ENCODE peak calls at places on chromosomes 11 and 22, in four cellular contexts. A is ovary, U is GM10248, K is T-cell. F is an unnamed sample.

GRCh38 chr22:39176067-39176621 is 23.7 kb upstream of the CBX7 start:
- DNase-seq in A (peak), U (no peak), K (no peak), F (no peak)

GRCh38 chr22:46695346-46696224 is 42.5 kb downstream of the CERK start:
- DNase-seq in A (no peak), U (no peak), K (no peak), F (no peak)

GRCh38 chr22:44460287-44461082 is 37.5 kb downstream of the RTL6 start:
- DNase-seq in A (peak), U (no peak), K (no peak), F (no peak)

GRCh38 chr11:14026961-14027360 is 64.4 kb downstream of the SPON1 start:
- DNase-seq in A (no peak), U (no peak), K (no peak), F (no peak)

GRCh38 chr11:27282141-27282590 is 80.8 kb downstream of the CCDC34 start:
- DNase-seq in A (peak), U (no peak), K (no peak), F (no peak)

GRCh38 chr11:35107866-35108265 is 31.1 kb upstream of the CD44 start:
- DNase-seq in A (no peak), U (no peak), K (no peak), F (no peak)

GRCh38 chr22:27993201-27993635 is 74.2 kb upstream of the PITPNB start:
- DNase-seq in A (no peak), U (no peak), K (no peak), F (no peak)

GRCh38 chr11:114183041-114183511 is 113.1 kb upstream of the NNMT start:
- DNase-seq in A (peak), U (no peak), K (peak), F (no peak)

GRCh38 chr11:44949160-44950035 is 1.3 kb downstream of the TP53I11 start:
- DNase-seq in A (no peak), U (no peak), K (no peak), F (no peak)

GRCh38 chr22:17846326-17846992 is 72.2 kb upstream of the BID start:
- DNase-seq in A (peak), U (no peak), K (no peak), F (peak)

GRCh38 chr11:107927559-107927958 is 689 bp upstream of the RAB39A start:
- DNase-seq in A (no peak), U (no peak), K (no peak), F (no peak)

GRCh38 chr11:126990716-126991480 is 9.7 kb downstream of the KIRREL3 start:
- DNase-seq in A (no peak), U (no peak), K (no peak), F (no peak)

GRCh38 chr22:37406836-37407235 is 20.4 kb downstream of the ELFN2 start:
- DNase-seq in A (no peak), U (no peak), K (no peak), F (peak)

GRCh38 chr11:112185883-112186282 is 10.6 kb downstream of the BCO2 start:
- DNase-seq in A (no peak), U (no peak), K (no peak), F (no peak)

GRCh38 chr11:127182586-127183203 is 182.1 kb upstream of the KIRREL3 start:
- DNase-seq in A (no peak), U (no peak), K (no peak), F (no peak)

GRCh38 chr11:131884461-131885073 is 514.2 kb downstream of the NTM start:
- DNase-seq in A (no peak), U (no peak), K (no peak), F (no peak)

GRCh38 chr11:42595856-42596255 is 715.9 kb upstream of the API5 start:
- DNase-seq in A (no peak), U (no peak), K (no peak), F (no peak)

GRCh38 chr11:117145393-117145761 is 1.3 kb downstream of the PAFAH1B2 start:
- DNase-seq in A (no peak), U (peak), K (no peak), F (no peak)

GRCh38 chr11:112024178-112024777 is 930 bp upstream of the DLAT start:
- DNase-seq in A (no peak), U (peak), K (no peak), F (no peak)

GRCh38 chr11:96111308-96111707 is 187.4 kb upstream of the MTMR2 start:
- DNase-seq in A (no peak), U (no peak), K (no peak), F (no peak)

GRCh38 chr11:95512177-95512576 is 277.4 kb downstream of the FAM76B start:
- DNase-seq in A (peak), U (no peak), K (no peak), F (no peak)

GRCh38 chr11:10934293-10934850 is 76.5 kb upstream of the ZBED5 start:
- DNase-seq in A (no peak), U (no peak), K (no peak), F (no peak)

GRCh38 chr11:33893711-33894401 is 2.0 kb upstream of the LMO2 start:
- DNase-seq in A (no peak), U (peak), K (peak), F (no peak)

GRCh38 chr11:65132988-65133700 is 1.2 kb downstream of the SYVN1 start:
- DNase-seq in A (no peak), U (peak), K (no peak), F (no peak)

GRCh38 chr11:130123414-130124040 is 36.1 kb upstream of the ST14 start:
- DNase-seq in A (no peak), U (no peak), K (no peak), F (no peak)

GRCh38 chr11:65555693-65556231 is 2.4 kb downstream of the LTBP3 start:
- DNase-seq in A (no peak), U (no peak), K (no peak), F (no peak)